ENCODE peak calls at places on chromosome 19, in six cellular contexts. One of them, this sample, is unnamed.

GRCh38 chr19:42120276-42121010 is 11.8 kb downstream of the POU2F2 start:
- DNase-seq in lower lobe of right lung: no peak
- DNase-seq in upper lobe of left lung: no peak
- DNase-seq in kidney: no peak
- DNase-seq in thoracic aorta: no peak
- DNase-seq in CD8-positive, alpha-beta T cell: no peak
- DNase-seq in this sample: no peak

GRCh38 chr19:35114656-35115537 is 726 bp upstream of the FXYD3 start:
- DNase-seq in lower lobe of right lung: peak; percentile 80
- DNase-seq in upper lobe of left lung: peak; percentile 59
- DNase-seq in kidney: no peak
- DNase-seq in thoracic aorta: no peak
- DNase-seq in CD8-positive, alpha-beta T cell: peak; percentile 78
- DNase-seq in this sample: peak; percentile 60

GRCh38 chr19:6262519-6262918 is 17.3 kb downstream of the MLLT1 start:
- DNase-seq in lower lobe of right lung: no peak
- DNase-seq in upper lobe of left lung: no peak
- DNase-seq in kidney: no peak
- DNase-seq in thoracic aorta: no peak
- DNase-seq in CD8-positive, alpha-beta T cell: no peak
- DNase-seq in this sample: no peak

GRCh38 chr19:51712461-51713081 is 11.2 kb downstream of the HAS1 start:
- DNase-seq in lower lobe of right lung: no peak
- DNase-seq in upper lobe of left lung: no peak
- DNase-seq in kidney: no peak
- DNase-seq in thoracic aorta: no peak
- DNase-seq in CD8-positive, alpha-beta T cell: no peak
- DNase-seq in this sample: no peak

GRCh38 chr19:39847525-39847924 is 1.3 kb upstream of the FBL start:
- DNase-seq in lower lobe of right lung: no peak
- DNase-seq in upper lobe of left lung: no peak
- DNase-seq in kidney: no peak
- DNase-seq in thoracic aorta: no peak
- DNase-seq in CD8-positive, alpha-beta T cell: no peak
- DNase-seq in this sample: no peak

GRCh38 chr19:2543463-2544442 is 67.8 kb downstream of the GADD45B start:
- DNase-seq in lower lobe of right lung: peak; percentile 91
- DNase-seq in upper lobe of left lung: peak; percentile 94
- DNase-seq in kidney: peak; percentile 98
- DNase-seq in thoracic aorta: peak; percentile 88
- DNase-seq in CD8-positive, alpha-beta T cell: peak; percentile 77
- DNase-seq in this sample: peak; percentile 73

GRCh38 chr19:16325671-16326400 is 1.2 kb downstream of the KLF2 start:
- DNase-seq in lower lobe of right lung: peak; percentile 74
- DNase-seq in upper lobe of left lung: peak; percentile 92
- DNase-seq in kidney: peak; percentile 86
- DNase-seq in thoracic aorta: no peak
- DNase-seq in CD8-positive, alpha-beta T cell: peak; percentile 64
- DNase-seq in this sample: peak; percentile 73

GRCh38 chr19:46442808-46443450 is 14.2 kb upstream of the PNMA8C start:
- DNase-seq in lower lobe of right lung: no peak
- DNase-seq in upper lobe of left lung: no peak
- DNase-seq in kidney: no peak
- DNase-seq in thoracic aorta: no peak
- DNase-seq in CD8-positive, alpha-beta T cell: no peak
- DNase-seq in this sample: no peak

GRCh38 chr19:45152504-45153338 is 8.1 kb downstream of the NKPD1 start:
- DNase-seq in lower lobe of right lung: peak; percentile 66
- DNase-seq in upper lobe of left lung: peak; percentile 89
- DNase-seq in kidney: no peak
- DNase-seq in thoracic aorta: no peak
- DNase-seq in CD8-positive, alpha-beta T cell: peak; percentile 41
- DNase-seq in this sample: peak; percentile 33

GRCh38 chr19:5718579-5719273 is 1.2 kb downstream of the LONP1 start:
- DNase-seq in lower lobe of right lung: no peak
- DNase-seq in upper lobe of left lung: no peak
- DNase-seq in kidney: no peak
- DNase-seq in thoracic aorta: no peak
- DNase-seq in CD8-positive, alpha-beta T cell: no peak
- DNase-seq in this sample: no peak

GRCh38 chr19:17052439-17052838 is 22.8 kb downstream of the HAUS8 start:
- DNase-seq in lower lobe of right lung: no peak
- DNase-seq in upper lobe of left lung: no peak
- DNase-seq in kidney: no peak
- DNase-seq in thoracic aorta: no peak
- DNase-seq in CD8-positive, alpha-beta T cell: peak; percentile 20
- DNase-seq in this sample: peak; percentile 23

GRCh38 chr19:56933014-56933705 is 92.6 kb upstream of the PEG3 start:
- DNase-seq in lower lobe of right lung: no peak
- DNase-seq in upper lobe of left lung: no peak
- DNase-seq in kidney: no peak
- DNase-seq in thoracic aorta: no peak
- DNase-seq in CD8-positive, alpha-beta T cell: no peak
- DNase-seq in this sample: no peak

GRCh38 chr19:17149393-17150135 is 65.6 kb upstream of the USE1 start:
- DNase-seq in lower lobe of right lung: no peak
- DNase-seq in upper lobe of left lung: no peak
- DNase-seq in kidney: no peak
- DNase-seq in thoracic aorta: no peak
- DNase-seq in CD8-positive, alpha-beta T cell: no peak
- DNase-seq in this sample: no peak

GRCh38 chr19:35037716-35038622 is 3.6 kb upstream of the HPN start:
- DNase-seq in lower lobe of right lung: no peak
- DNase-seq in upper lobe of left lung: no peak
- DNase-seq in kidney: no peak
- DNase-seq in thoracic aorta: no peak
- DNase-seq in CD8-positive, alpha-beta T cell: no peak
- DNase-seq in this sample: no peak

GRCh38 chr19:46404884-46405658 is 8.3 kb downstream of the CCDC8 start:
- DNase-seq in lower lobe of right lung: peak; percentile 43
- DNase-seq in upper lobe of left lung: peak; percentile 46
- DNase-seq in kidney: peak; percentile 61
- DNase-seq in thoracic aorta: no peak
- DNase-seq in CD8-positive, alpha-beta T cell: no peak
- DNase-seq in this sample: no peak

GRCh38 chr19:33552191-33552927 is 30.8 kb upstream of the PEPD start:
- DNase-seq in lower lobe of right lung: no peak
- DNase-seq in upper lobe of left lung: no peak
- DNase-seq in kidney: no peak
- DNase-seq in thoracic aorta: no peak
- DNase-seq in CD8-positive, alpha-beta T cell: no peak
- DNase-seq in this sample: no peak

GRCh38 chr19:4368128-4368820 is 24.9 kb downstream of the MPND start:
- DNase-seq in lower lobe of right lung: peak; percentile 58
- DNase-seq in upper lobe of left lung: peak; percentile 70
- DNase-seq in kidney: peak; percentile 77
- DNase-seq in thoracic aorta: no peak
- DNase-seq in CD8-positive, alpha-beta T cell: no peak
- DNase-seq in this sample: no peak
- TF ChIP-seq CTCF in lower lobe of right lung: no peak
- TF ChIP-seq CTCF in upper lobe of left lung: no peak
- TF ChIP-seq CTCF in kidney: no peak
- TF ChIP-seq CTCF in thoracic aorta: no peak
- TF ChIP-seq CTCF in CD8-positive, alpha-beta T cell: no peak
- TF ChIP-seq CTCF in this sample: no peak

DNA sequence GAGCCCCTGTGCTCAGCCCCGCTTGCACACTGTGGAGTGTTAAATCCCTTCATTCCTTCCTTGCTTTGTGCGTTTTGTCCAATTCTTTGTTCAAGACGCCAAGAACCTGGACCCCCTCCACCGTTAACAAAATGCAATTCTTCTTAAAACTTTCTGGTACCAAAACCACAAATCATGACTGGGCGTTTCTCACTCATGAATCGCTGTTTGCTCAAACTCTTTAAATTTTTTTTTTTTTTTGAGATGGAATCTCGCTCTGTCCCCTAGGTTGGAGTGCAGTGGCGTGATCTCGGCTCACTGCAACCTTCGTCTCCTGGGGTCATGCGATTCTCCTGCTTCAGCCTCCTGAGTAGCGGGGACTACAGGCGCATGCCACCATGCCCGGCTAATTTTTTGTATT is 841 bp downstream of the ZNF20 start:
- DNase-seq in lower lobe of right lung: no peak
- DNase-seq in upper lobe of left lung: no peak
- DNase-seq in kidney: no peak
- DNase-seq in thoracic aorta: no peak
- DNase-seq in CD8-positive, alpha-beta T cell: no peak
- DNase-seq in this sample: no peak
- H3K27ac ChIP-seq in lower lobe of right lung: peak overlapping the region; percentile 92
- H3K27ac ChIP-seq in upper lobe of left lung: peak overlapping the region; percentile 91
- H3K27ac ChIP-seq in kidney: no peak overlapping the region
- H3K27ac ChIP-seq in thoracic aorta: peak overlapping the region; percentile 79
- H3K27ac ChIP-seq in CD8-positive, alpha-beta T cell: no peak overlapping the region
- H3K27ac ChIP-seq in this sample: no peak overlapping the region

GRCh38 chr19:38806371-38806770 is 6.4 kb downstream of the LGALS4 start:
- DNase-seq in lower lobe of right lung: no peak
- DNase-seq in upper lobe of left lung: no peak
- DNase-seq in kidney: peak; percentile 61
- DNase-seq in thoracic aorta: no peak
- DNase-seq in CD8-positive, alpha-beta T cell: no peak
- DNase-seq in this sample: no peak

GRCh38 chr19:38809592-38810252 is 3.0 kb downstream of the LGALS4 start:
- DNase-seq in lower lobe of right lung: no peak
- DNase-seq in upper lobe of left lung: no peak
- DNase-seq in kidney: peak; percentile 9
- DNase-seq in thoracic aorta: no peak
- DNase-seq in CD8-positive, alpha-beta T cell: no peak
- DNase-seq in this sample: no peak

GRCh38 chr19:38812004-38812840 is 523 bp downstream of the LGALS4 start:
- DNase-seq in lower lobe of right lung: peak; percentile 17
- DNase-seq in upper lobe of left lung: no peak
- DNase-seq in kidney: peak; percentile 59
- DNase-seq in thoracic aorta: no peak
- DNase-seq in CD8-positive, alpha-beta T cell: no peak
- DNase-seq in this sample: no peak

GRCh38 chr19:38805180-38805579 is 7.6 kb downstream of the LGALS4 start:
- DNase-seq in lower lobe of right lung: no peak
- DNase-seq in upper lobe of left lung: no peak
- DNase-seq in kidney: peak; percentile 29
- DNase-seq in thoracic aorta: no peak
- DNase-seq in CD8-positive, alpha-beta T cell: no peak
- DNase-seq in this sample: no peak

DNA sequence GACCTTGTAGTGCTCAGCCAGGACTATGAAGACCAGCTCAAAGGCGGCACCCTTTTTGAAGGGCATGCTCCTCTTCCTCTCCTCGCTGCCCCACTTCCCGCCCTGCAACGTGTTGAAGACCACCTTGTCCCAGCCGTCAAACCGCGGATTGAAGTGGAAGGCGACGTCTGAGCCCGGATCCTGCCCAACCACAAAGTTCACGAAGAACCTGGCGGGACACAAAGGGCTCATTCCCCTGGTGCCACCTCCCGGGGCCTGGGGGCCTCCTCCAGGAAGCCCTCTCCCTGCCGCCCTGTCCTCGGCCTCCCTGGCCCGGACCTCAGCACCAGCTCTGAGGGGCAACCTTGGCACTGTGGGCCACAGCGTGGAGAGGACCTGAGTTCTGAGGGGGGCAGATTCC is 4.0 kb downstream of the LGALS4 start:
- DNase-seq in lower lobe of right lung: no peak
- DNase-seq in upper lobe of left lung: no peak
- DNase-seq in kidney: peak; percentile 58
- DNase-seq in thoracic aorta: no peak
- DNase-seq in CD8-positive, alpha-beta T cell: no peak
- DNase-seq in this sample: no peak
- TF ChIP-seq CTCF in lower lobe of right lung: no peak
- TF ChIP-seq CTCF in upper lobe of left lung: no peak
- TF ChIP-seq CTCF in kidney: no peak
- TF ChIP-seq CTCF in thoracic aorta: no peak
- TF ChIP-seq CTCF in CD8-positive, alpha-beta T cell: no peak
- TF ChIP-seq CTCF in this sample: no peak

GRCh38 chr19:15028490-15028889 is 20.8 kb upstream of the CASP14 start:
- DNase-seq in lower lobe of right lung: no peak
- DNase-seq in upper lobe of left lung: no peak
- DNase-seq in kidney: no peak
- DNase-seq in thoracic aorta: no peak
- DNase-seq in CD8-positive, alpha-beta T cell: no peak
- DNase-seq in this sample: no peak
- H3K27ac ChIP-seq in lower lobe of right lung: no peak overlapping the region
- H3K27ac ChIP-seq in upper lobe of left lung: no peak overlapping the region
- H3K27ac ChIP-seq in kidney: no peak overlapping the region
- H3K27ac ChIP-seq in thoracic aorta: no peak overlapping the region
- H3K27ac ChIP-seq in CD8-positive, alpha-beta T cell: no peak overlapping the region
- H3K27ac ChIP-seq in this sample: no peak overlapping the region

GRCh38 chr19:11482384-11483050 is 1.7 kb upstream of the ELAVL3 start:
- DNase-seq in lower lobe of right lung: peak; percentile 92
- DNase-seq in upper lobe of left lung: peak; percentile 98
- DNase-seq in kidney: peak; percentile 95
- DNase-seq in thoracic aorta: peak; percentile 27
- DNase-seq in CD8-positive, alpha-beta T cell: peak; percentile 81
- DNase-seq in this sample: peak; percentile 83
- TF ChIP-seq CTCF in lower lobe of right lung: peak; percentile 96
- TF ChIP-seq CTCF in upper lobe of left lung: peak; percentile 99
- TF ChIP-seq CTCF in kidney: peak; percentile 78
- TF ChIP-seq CTCF in thoracic aorta: peak; percentile 95
- TF ChIP-seq CTCF in CD8-positive, alpha-beta T cell: peak; percentile 88
- TF ChIP-seq CTCF in this sample: peak; percentile 82

DNA sequence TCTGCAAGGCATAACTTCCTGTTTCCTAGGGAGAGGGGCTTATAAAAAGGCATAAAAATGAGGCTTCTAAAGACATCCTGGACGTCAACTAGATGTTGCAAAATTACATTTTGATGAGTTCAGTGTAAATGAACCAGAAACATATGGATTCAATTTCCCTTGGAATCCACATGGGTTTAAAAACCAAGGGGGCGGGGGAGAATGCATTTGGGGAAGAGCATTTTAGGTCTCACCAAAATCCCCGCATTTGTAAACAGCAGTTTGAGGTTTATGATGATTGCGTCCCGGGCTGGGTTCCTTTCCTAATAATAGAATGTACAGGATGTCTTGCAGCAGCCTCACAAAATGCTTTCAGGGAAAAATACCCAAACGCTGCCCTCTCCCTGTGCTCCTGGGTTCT is 407.8 kb downstream of the ZNF536 start:
- DNase-seq in lower lobe of right lung: no peak
- DNase-seq in upper lobe of left lung: no peak
- DNase-seq in kidney: no peak
- DNase-seq in thoracic aorta: no peak
- DNase-seq in CD8-positive, alpha-beta T cell: no peak
- DNase-seq in this sample: no peak
- H3K27ac ChIP-seq in lower lobe of right lung: no peak overlapping the region
- H3K27ac ChIP-seq in upper lobe of left lung: no peak overlapping the region
- H3K27ac ChIP-seq in kidney: no peak overlapping the region
- H3K27ac ChIP-seq in thoracic aorta: no peak overlapping the region
- H3K27ac ChIP-seq in CD8-positive, alpha-beta T cell: no peak overlapping the region
- H3K27ac ChIP-seq in this sample: no peak overlapping the region

GRCh38 chr19:53019684-53020083 is 6.0 kb downstream of the ERVV-1 start:
- DNase-seq in lower lobe of right lung: no peak
- DNase-seq in upper lobe of left lung: no peak
- DNase-seq in kidney: no peak
- DNase-seq in thoracic aorta: no peak
- DNase-seq in CD8-positive, alpha-beta T cell: no peak
- DNase-seq in this sample: no peak
- TF ChIP-seq CTCF in lower lobe of right lung: no peak
- TF ChIP-seq CTCF in upper lobe of left lung: no peak
- TF ChIP-seq CTCF in kidney: no peak
- TF ChIP-seq CTCF in thoracic aorta: no peak
- TF ChIP-seq CTCF in CD8-positive, alpha-beta T cell: no peak
- TF ChIP-seq CTCF in this sample: no peak

This sample was measured in CD4-positive, alpha-beta T cell.